ENCODE peak calls at places on chromosome 11, in five cellular contexts. S is tibial artery, M is left ventricle myocardium inferior, F is IMR-90, B is upper lobe of right lung. P is an unnamed sample.

GRCh38 chr11:134521001-134521400 is 109.0 kb upstream of the B3GAT1 start:
- DNase-seq in S (no peak), M (no peak), F (no peak), B (no peak), P (no peak)

GRCh38 chr11:68043349-68044144 is 4.7 kb downstream of the TCIRG1 start:
- DNase-seq in S (no peak), M (no peak), F (peak; percentile 66), B (peak; percentile 66), P (no peak)

GRCh38 chr11:2791139-2791520 is 91.3 kb upstream of the KCNQ1OT1 start:
- DNase-seq in S (peak; percentile 7), M (peak; percentile 15), F (no peak), B (peak; percentile 77), P (peak; percentile 43)

GRCh38 chr11:43359432-43359818 is 705 bp downstream of the TTC17 start:
- DNase-seq in S (no peak), M (no peak), F (peak; percentile 28), B (no peak), P (no peak)

GRCh38 chr11:129721685-129722084 is 94.0 kb upstream of the TMEM45B start:
- DNase-seq in S (no peak), M (no peak), F (no peak), B (no peak), P (no peak)

GRCh38 chr11:125345706-125346561 is 150.1 kb downstream of the FEZ1 start:
- DNase-seq in S (peak; percentile 89), M (peak; percentile 83), F (peak; percentile 67), B (peak; percentile 77), P (peak; percentile 94)

GRCh38 chr11:77259681-77260080 is 41.8 kb downstream of the GDPD4 start:
- DNase-seq in S (no peak), M (no peak), F (peak; percentile 68), B (no peak), P (no peak)

GRCh38 chr11:93392862-93393261 is 62.3 kb downstream of the DEUP1 start:
- DNase-seq in S (no peak), M (no peak), F (no peak), B (no peak), P (no peak)

GRCh38 chr11:93895106-93895862 is 44.9 kb upstream of the VSTM5 start:
- DNase-seq in S (no peak), M (no peak), F (peak; percentile 82), B (no peak), P (no peak)

GRCh38 chr11:10911907-10912306 is 54.1 kb upstream of the ZBED5 start:
- DNase-seq in S (no peak), M (no peak), F (no peak), B (no peak), P (no peak)

GRCh38 chr11:64048042-64048854 is 12.5 kb downstream of the FLRT1 start:
- DNase-seq in S (no peak), M (no peak), F (no peak), B (no peak), P (no peak)

GRCh38 chr11:111735262-111736116 is 30.7 kb downstream of the PPP2R1B start:
- DNase-seq in S (peak; percentile 89), M (peak; percentile 73), F (peak; percentile 99), B (no peak), P (peak; percentile 88)

GRCh38 chr11:2885676-2886081 is at the start of gene CDKN1C:
- DNase-seq in S (peak; percentile 91), M (peak; percentile 90), F (peak; percentile 69), B (peak; percentile 92), P (peak; percentile 96)

GRCh38 chr11:12064954-12065280 is 45.5 kb upstream of the MICAL2 start:
- DNase-seq in S (no peak), M (no peak), F (no peak), B (no peak), P (no peak)

GRCh38 chr11:108498046-108498815 is at the start of gene POGLUT3:
- DNase-seq in S (peak; percentile 48), M (peak; percentile 63), F (peak; percentile 49), B (peak; percentile 81), P (peak; percentile 88)

GRCh38 chr11:84003181-84003580 is 717.0 kb upstream of the CCDC90B start:
- DNase-seq in S (no peak), M (no peak), F (no peak), B (no peak), P (no peak)
- H3K9me3 ChIP-seq in S (peaks cover 5% of the 10 kb centered on the region), M (peaks cover 79% of the 10 kb centered on the region), F (peaks cover 13% of the 10 kb centered on the region), B (peaks cover 6% of the 10 kb centered on the region), P (peaks cover 3% of the 10 kb centered on the region)

DNA sequence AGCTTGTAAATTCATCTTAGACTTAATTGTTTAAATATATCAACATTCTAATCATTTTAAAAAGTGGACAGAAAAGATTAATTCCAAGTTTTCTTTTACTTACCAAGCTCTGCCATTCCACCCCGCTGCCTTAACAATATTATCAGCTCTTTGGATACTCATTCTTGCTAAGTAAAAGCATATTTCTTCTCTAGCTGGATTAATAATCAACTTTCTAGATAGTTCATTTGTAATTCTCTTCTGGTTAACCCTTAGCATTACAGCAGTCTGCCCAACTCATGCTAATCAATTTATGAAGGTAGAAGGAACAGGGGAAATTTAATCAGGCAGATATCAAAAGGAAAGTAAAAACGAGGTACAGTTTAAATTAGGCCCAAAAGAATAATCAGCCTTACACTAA is 41.0 kb upstream of the SOX6 start:
- DNase-seq in S (no peak), M (no peak), F (no peak), B (no peak), P (no peak)
- H3K27me3 ChIP-seq in S (no peaks in the 10 kb centered on the region), M (no peaks in the 10 kb centered on the region), F (no peaks in the 10 kb centered on the region), B (no peaks in the 10 kb centered on the region), P (no peaks in the 10 kb centered on the region)

DNA sequence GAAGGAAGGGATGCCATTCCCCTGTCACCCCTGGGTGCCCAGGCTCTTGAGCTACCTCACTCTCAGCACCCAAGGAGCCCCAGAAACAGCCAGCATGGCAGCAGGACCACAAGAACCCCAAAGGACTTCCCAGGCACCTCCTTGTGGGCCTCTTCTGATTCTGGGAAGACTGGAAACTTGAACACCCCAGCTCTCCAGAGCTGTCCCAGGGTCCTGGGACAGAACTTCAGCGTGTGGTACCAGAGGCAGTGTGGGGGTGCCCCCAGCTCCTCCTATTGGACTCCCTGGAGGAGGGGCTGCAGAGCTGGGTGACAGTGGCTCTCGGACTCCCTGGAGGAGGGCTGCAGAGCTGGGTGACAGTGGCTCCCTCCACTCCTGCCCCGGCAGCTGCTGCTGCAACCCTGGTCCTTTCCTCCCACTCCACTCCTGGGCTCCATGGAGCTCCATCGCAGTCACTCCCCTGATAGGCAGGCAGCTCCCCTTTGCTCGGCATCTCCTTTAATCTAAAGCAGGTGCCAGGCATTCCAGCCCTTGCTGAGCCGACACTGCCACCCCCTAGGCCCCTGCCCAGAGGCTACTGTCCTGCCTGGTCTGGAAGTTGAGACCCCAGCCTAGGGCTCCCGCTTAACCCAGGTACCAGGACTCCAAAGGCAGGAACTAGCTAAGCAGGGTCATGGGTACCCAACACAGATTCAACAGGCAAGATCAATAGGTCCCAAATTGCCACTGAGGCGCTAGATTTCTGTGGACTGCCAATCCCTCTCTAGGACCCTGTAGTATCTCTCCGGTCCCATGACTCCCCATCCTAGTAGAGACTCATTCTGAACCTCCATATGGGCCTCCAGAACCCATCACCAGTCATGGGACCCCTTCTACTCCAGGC is 2.7 kb downstream of the BCL9L start:
- DNase-seq in S (peak; percentile 20), M (no peak), F (no peak), B (no peak), P (peak; percentile 56)
- H3K4me3 ChIP-seq in S (peak overlapping the region; percentile 91), M (peak overlapping the region; percentile 99), F (peak overlapping the region; percentile 99), B (peak overlapping the region; percentile 95), P (peak overlapping the region; percentile 64)

GRCh38 chr11:132084433-132084832 is 714.0 kb downstream of the NTM start:
- DNase-seq in S (no peak), M (no peak), F (no peak), B (no peak), P (no peak)
- H3K9me3 ChIP-seq in S (no peaks in the 10 kb centered on the region), M (peaks cover 74% of the 10 kb centered on the region), F (peaks cover 24% of the 10 kb centered on the region), B (no peaks in the 10 kb centered on the region), P (no peaks in the 10 kb centered on the region)

GRCh38 chr11:74311352-74311926 is at the start of gene P4HA3:
- DNase-seq in S (peak; percentile 55), M (peak; percentile 69), F (peak; percentile 28), B (peak; percentile 89), P (peak; percentile 75)
- H3K27me3 ChIP-seq in S (peaks cover 8% of the 10 kb centered on the region), M (peaks cover 23% of the 10 kb centered on the region), F (no peaks in the 10 kb centered on the region), B (no peaks in the 10 kb centered on the region), P (no peaks in the 10 kb centered on the region)

GRCh38 chr11:27718346-27718852 is 18.1 kb upstream of the BDNF start:
- DNase-seq in S (no peak), M (no peak), F (peak; percentile 95), B (no peak), P (peak; percentile 20)

GRCh38 chr11:27717377-27717776 is 17.1 kb upstream of the BDNF start:
- DNase-seq in S (no peak), M (no peak), F (no peak), B (no peak), P (no peak)

GRCh38 chr11:27716850-27717249 is 16.6 kb upstream of the BDNF start:
- DNase-seq in S (no peak), M (no peak), F (peak; percentile 71), B (no peak), P (no peak)

GRCh38 chr11:27718853-27719574 is 18.8 kb upstream of the BDNF start:
- DNase-seq in S (no peak), M (peak; percentile 22), F (peak; percentile 65), B (peak; percentile 63), P (peak; percentile 66)

DNA sequence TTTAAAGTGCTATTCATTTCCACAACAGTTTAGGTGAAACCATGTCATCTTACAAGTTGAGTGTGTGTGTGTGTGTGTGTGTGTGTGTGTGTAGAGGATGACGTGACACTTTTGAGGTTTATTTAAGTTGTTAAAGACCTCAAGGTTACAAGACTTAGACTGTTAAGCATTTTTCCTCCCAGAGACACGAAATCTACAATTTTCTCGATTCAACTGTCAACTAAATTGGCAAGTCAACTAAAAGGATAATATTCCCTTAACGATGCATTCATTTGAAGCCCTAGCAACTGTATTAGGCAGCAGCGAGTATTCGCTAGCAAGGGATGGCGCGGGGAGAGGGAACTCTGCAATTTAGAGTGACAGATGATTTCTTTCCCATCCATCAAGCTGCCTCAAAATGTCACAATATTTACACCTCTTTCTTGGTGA is 17.6 kb upstream of the BDNF start:
- DNase-seq in S (no peak), M (no peak), F (no peak), B (no peak), P (no peak)
- H3K4me3 ChIP-seq in S (peak overlapping the region; percentile 57), M (peak overlapping the region; percentile 70), F (peak overlapping the region; percentile 70), B (no peak overlapping the region), P (peak overlapping the region; percentile 51)

GRCh38 chr11:70625921-70626518 is 227.7 kb downstream of the CTTN start:
- DNase-seq in S (no peak), M (no peak), F (no peak), B (no peak), P (no peak)

GRCh38 chr11:70625051-70625450 is 226.7 kb downstream of the CTTN start:
- DNase-seq in S (no peak), M (no peak), F (no peak), B (no peak), P (no peak)

GRCh38 chr11:70623906-70624597 is 225.7 kb downstream of the CTTN start:
- DNase-seq in S (no peak), M (no peak), F (no peak), B (no peak), P (peak; percentile 13)

GRCh38 chr11:70622091-70622490 is 223.8 kb downstream of the CTTN start:
- DNase-seq in S (no peak), M (no peak), F (no peak), B (no peak), P (no peak)

GRCh38 chr11:70624598-70624993 is 226.3 kb downstream of the CTTN start:
- DNase-seq in S (no peak), M (no peak), F (no peak), B (no peak), P (no peak)
- H3K9me3 ChIP-seq in S (no peaks in the 10 kb centered on the region), M (peaks cover 5% of the 10 kb centered on the region), F (peaks cover 9% of the 10 kb centered on the region), B (no peaks in the 10 kb centered on the region), P (no peaks in the 10 kb centered on the region)